ENCODE peak calls at places on chromosomes 11 and 22, in five cellular contexts. S is amygdala; Z is body of pancreas; D is Karpas-422; E is effector CD4-positive, alpha-beta T cell. F is an unnamed sample.

GRCh38 chr22:40263191-40263590 is 83.1 kb upstream of the ADSL start:
- DNase-seq in Z (no peak), E (no peak), S (no peak), D (no peak), F (no peak)

GRCh38 chr11:75450826-75451783 is 18.1 kb upstream of the KLHL35 start:
- DNase-seq in S (no peak), E (peak), Z (no peak), D (peak), F (no peak)

GRCh38 chr11:1299621-1300020 is 9.8 kb downstream of the TOLLIP start:
- DNase-seq in S (no peak), E (no peak), Z (peak), D (no peak), F (peak)

GRCh38 chr11:45737056-45737455 is 67.9 kb upstream of the SLC35C1 start:
- DNase-seq in D (no peak), Z (no peak), S (no peak), E (no peak), F (no peak)

GRCh38 chr22:35510481-35510934 is 30.1 kb upstream of the RASD2 start:
- DNase-seq in Z (no peak), D (no peak), E (no peak), S (no peak), F (no peak)

GRCh38 chr11:9524001-9524400 is 49.5 kb upstream of the WEE1 start:
- DNase-seq in Z (no peak), S (no peak), D (no peak), E (no peak), F (no peak)

GRCh38 chr11:116644948-116645305 is 127.9 kb downstream of the BUD13 start:
- DNase-seq in E (no peak), Z (no peak), D (no peak), S (no peak), F (no peak)

GRCh38 chr11:90391756-90392155 is 168.9 kb upstream of the CHORDC1 start:
- DNase-seq in Z (no peak), E (no peak), S (no peak), D (no peak), F (no peak)

GRCh38 chr22:30919973-30920372 is 48.6 kb downstream of the MORC2 start:
- DNase-seq in S (no peak), E (no peak), Z (no peak), D (no peak), F (peak)

F was measured in left lobe of liver.